ENCODE peak calls at places on chromosomes 3 and 15, in eight cellular contexts. M is natural killer cell, A is heart right ventricle, L is transverse colon, C is NB4, P is sigmoid colon, N is Caco-2, E is cardiac muscle cell. G is an unnamed sample.

GRCh38 chr3:158097571-158098553 is 8.4 kb downstream of the SHOX2 start:
- DNase-seq in A (no peak), P (no peak), C (peak), E (peak), M (peak), N (peak), L (peak), G (peak)

GRCh38 chr3:10945683-10946287 is 46.8 kb upstream of the SLC6A1 start:
- DNase-seq in M (peak), P (peak), L (peak), C (peak), A (peak), N (peak), E (peak), G (peak)

GRCh38 chr15:76648732-76649444 is 256.3 kb downstream of the SCAPER start:
- DNase-seq in C (no peak), N (no peak), E (no peak), P (no peak), L (no peak), M (no peak), A (no peak), G (no peak)

GRCh38 chr15:69972436-69972835 is 125.3 kb downstream of the TLE3 start:
- DNase-seq in C (no peak), A (no peak), L (no peak), E (no peak), N (no peak), M (no peak), P (no peak), G (no peak)

GRCh38 chr3:102460579-102460978 is 25.8 kb downstream of the ZPLD1 start:
- DNase-seq in P (no peak), E (no peak), L (no peak), N (no peak), M (no peak), C (no peak), A (no peak), G (no peak)

GRCh38 chr3:5431142-5431541 is 243.6 kb downstream of the EDEM1 start:
- DNase-seq in C (no peak), M (no peak), A (no peak), P (no peak), E (no peak), L (no peak), N (no peak), G (no peak)

GRCh38 chr3:9183011-9183410 is 66.4 kb downstream of the SRGAP3 start:
- DNase-seq in A (peak), C (no peak), M (no peak), L (no peak), N (no peak), E (no peak), P (no peak), G (no peak)

GRCh38 chr15:42736793-42737528 is at the start of gene CDAN1:
- DNase-seq in C (peak), A (peak), M (peak), P (peak), N (peak), L (peak), E (peak), G (peak)

GRCh38 chr3:170063691-170064090 is 25.9 kb downstream of the GPR160 start:
- DNase-seq in P (no peak), M (no peak), L (no peak), N (no peak), A (no peak), C (no peak), E (no peak), G (peak)

GRCh38 chr15:96992817-96993216 is 662.3 kb downstream of the NR2F2 start:
- DNase-seq in N (no peak), C (peak), P (no peak), A (no peak), E (no peak), M (no peak), L (no peak), G (no peak)

GRCh38 chr15:92098869-92099268 is 245.4 kb downstream of the SLCO3A1 start:
- DNase-seq in P (no peak), E (peak), C (no peak), A (peak), L (no peak), M (no peak), N (peak), G (no peak)

GRCh38 chr3:51995346-51996156 is at the start of gene RPL29:
- DNase-seq in E (peak), L (peak), M (peak), C (peak), N (peak), A (peak), P (peak), G (peak)
- TF ChIP-seq CTCF in E (no peak), L (no peak), M (no peak), C (no peak), N (no peak), A (peak), P (no peak), G (peak)

DNA sequence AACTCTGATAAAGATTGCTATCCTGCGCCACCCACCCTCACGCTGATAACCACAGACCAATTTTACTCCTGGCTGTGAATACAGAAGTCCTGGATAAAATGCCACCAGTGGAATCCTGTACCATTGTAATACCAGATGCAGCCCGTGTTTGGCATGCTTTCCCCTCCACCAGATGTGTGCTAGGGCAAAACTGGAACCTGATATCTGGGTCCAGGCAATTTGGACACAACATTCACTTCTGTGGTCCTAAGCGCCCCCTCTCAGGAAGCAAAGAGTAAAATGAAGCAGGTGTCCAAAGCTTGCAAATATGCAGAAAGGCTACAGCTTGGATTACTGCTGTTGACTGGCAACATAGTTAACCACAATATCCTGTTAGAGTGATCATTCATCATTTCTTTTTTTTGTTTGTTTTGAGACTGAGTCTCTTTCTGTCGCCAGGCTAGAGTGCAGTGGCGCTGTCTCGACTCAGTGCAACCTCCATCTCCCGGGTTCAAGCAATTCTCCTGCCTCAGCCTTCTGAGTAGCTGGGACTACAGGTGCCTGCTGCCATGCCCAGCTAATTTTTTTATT is 32.8 kb downstream of the LOXL1 start:
- DNase-seq in C (peak), P (peak), L (no peak), E (no peak), M (no peak), A (no peak), N (no peak), G (no peak)
- TF ChIP-seq CTCF in C (no peak), P (no peak), L (no peak), E (no peak), M (no peak), A (no peak), N (no peak), G (no peak)

GRCh38 chr15:100945006-100945405 is 25.8 kb downstream of the LRRK1 start:
- DNase-seq in E (no peak), L (no peak), C (no peak), A (no peak), M (no peak), P (no peak), N (no peak), G (no peak)

GRCh38 chr15:100942656-100943055 is 23.5 kb downstream of the LRRK1 start:
- DNase-seq in M (no peak), A (no peak), C (no peak), P (no peak), N (no peak), E (no peak), L (no peak), G (no peak)

GRCh38 chr15:100941536-100941935 is 22.4 kb downstream of the LRRK1 start:
- DNase-seq in E (no peak), C (no peak), P (no peak), N (no peak), L (no peak), M (no peak), A (no peak), G (no peak)

GRCh38 chr15:100943074-100943473 is 23.9 kb downstream of the LRRK1 start:
- DNase-seq in L (no peak), P (no peak), C (no peak), N (no peak), A (no peak), M (no peak), E (peak), G (no peak)

GRCh38 chr15:100944237-100944875 is 25.2 kb downstream of the LRRK1 start:
- DNase-seq in E (peak), N (no peak), A (no peak), L (no peak), P (no peak), M (no peak), C (no peak), G (no peak)
- TF ChIP-seq CTCF in E (no peak), N (no peak), A (no peak), L (no peak), P (no peak), M (no peak), C (no peak), G (no peak)

GRCh38 chr15:90932660-90932991 is 277 bp upstream of the HDDC3 start:
- DNase-seq in A (no peak), P (no peak), N (no peak), L (no peak), M (no peak), E (no peak), C (no peak), G (no peak)
- TF ChIP-seq CTCF in A (peak), P (no peak), N (no peak), L (no peak), M (peak), E (no peak), C (no peak), G (no peak)

GRCh38 chr3:82386656-82387055 is 625.2 kb upstream of the GBE1 start:
- DNase-seq in E (no peak), C (peak), A (no peak), L (no peak), N (no peak), M (no peak), P (no peak), G (no peak)

DNA sequence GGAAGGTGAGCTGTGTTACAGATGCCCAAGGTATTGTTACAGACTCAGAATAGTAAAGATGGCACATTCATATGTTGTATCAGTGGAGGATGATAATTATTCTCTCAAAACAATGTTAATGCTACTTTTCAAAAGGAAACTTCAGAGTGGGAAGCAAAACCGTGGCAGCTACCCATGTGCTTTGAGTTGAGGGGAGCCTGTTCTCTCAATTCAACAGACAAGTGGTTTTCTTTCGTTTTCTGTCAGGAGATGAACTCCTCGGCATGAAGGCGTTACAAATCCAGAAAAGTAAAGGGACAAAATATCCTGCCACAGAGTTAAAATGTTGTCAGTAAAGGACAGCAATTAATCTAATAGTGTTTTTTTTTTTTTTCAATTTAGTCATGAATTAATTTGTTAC is 629.4 kb upstream of the GBE1 start:
- DNase-seq in N (no peak), C (no peak), L (no peak), P (no peak), A (no peak), M (no peak), E (no peak), G (no peak)
- TF ChIP-seq CTCF in N (no peak), C (no peak), L (no peak), P (no peak), A (no peak), M (no peak), E (no peak), G (no peak)

GRCh38 chr3:81173514-81173913 is 587.9 kb downstream of the GBE1 start:
- DNase-seq in A (no peak), N (peak), P (no peak), C (peak), M (no peak), E (no peak), L (no peak), G (no peak)
- TF ChIP-seq CTCF in A (no peak), N (peak), P (no peak), C (peak), M (no peak), E (no peak), L (no peak), G (no peak)